ENCODE peak calls at places on chromosome 10, in four cellular contexts. S is gastrocnemius medialis, J is breast epithelium, W is fibroblast of lung. N is an unnamed sample. For H3K4me1, the result is how much of the 10 kb centered on the place peaks cover.

GRCh38 chr10:133260895-133261725 is 15.6 kb downstream of the ADAM8 start:
- DNase-seq in S (no peak), J (no peak), W (no peak), N (peak)

GRCh38 chr10:119640384-119640783 is 10.8 kb upstream of the BAG3 start:
- DNase-seq in S (no peak), J (no peak), W (no peak), N (no peak)

GRCh38 chr10:79463578-79464496 is 18.4 kb upstream of the ZCCHC24 start:
- DNase-seq in S (peak), J (no peak), W (no peak), N (peak)

GRCh38 chr10:110802090-110802489 is 69.6 kb upstream of the PDCD4 start:
- DNase-seq in S (no peak), W (peak), J (no peak), N (no peak)

GRCh38 chr10:133143200-133143533 is 16.9 kb upstream of the KNDC1 start:
- DNase-seq in S (no peak), J (no peak), W (no peak), N (no peak)

GRCh38 chr10:31602541-31603244 is 283.7 kb downstream of the ZEB1 start:
- DNase-seq in J (peak), S (peak), W (peak), N (peak)

GRCh38 chr10:48464871-48465736 is 139.8 kb downstream of the ARHGAP22 start:
- DNase-seq in J (peak), W (no peak), S (no peak), N (no peak)

GRCh38 chr10:36629476-36629875 is 495.9 kb upstream of the ANKRD30A start:
- DNase-seq in W (no peak), S (no peak), J (no peak), N (no peak)

GRCh38 chr10:48634198-48634983 is 29.5 kb upstream of the ARHGAP22 start:
- DNase-seq in W (peak), S (peak), J (no peak), N (peak)

GRCh38 chr10:93463723-93464511 is 18.2 kb downstream of the MYOF start:
- DNase-seq in W (peak), J (no peak), S (no peak), N (no peak)

GRCh38 chr10:110443239-110444008 is 54.3 kb upstream of the DUSP5 start:
- DNase-seq in S (no peak), W (no peak), J (no peak), N (no peak)

GRCh38 chr10:106189254-106189653 is 975.3 kb downstream of the SORCS1 start:
- DNase-seq in J (no peak), S (no peak), W (peak), N (no peak)

GRCh38 chr10:126391162-126391880 is 3.0 kb upstream of the ADAM12 start:
- DNase-seq in W (peak), J (no peak), S (no peak), N (no peak)

GRCh38 chr10:58300676-58301075 is 31.7 kb downstream of the CISD1 start:
- DNase-seq in S (no peak), W (no peak), J (no peak), N (no peak)

GRCh38 chr10:118300266-118300665 is 41.9 kb downstream of the FAM204A start:
- DNase-seq in J (no peak), S (no peak), W (no peak), N (no peak)

GRCh38 chr10:44384601-44385422 is at the start of gene CXCL12:
- DNase-seq in J (no peak), W (no peak), S (no peak), N (peak)

GRCh38 chr10:110165867-110166266 is 41.5 kb upstream of the MXI1 start:
- DNase-seq in J (no peak), S (no peak), W (no peak), N (no peak)

GRCh38 chr10:95661818-95662217 is 5.3 kb upstream of the ALDH18A1 start:
- DNase-seq in W (no peak), S (no peak), J (no peak), N (no peak)

GRCh38 chr10:16896993-16897392 is 79.8 kb upstream of the RSU1 start:
- DNase-seq in S (no peak), J (no peak), W (no peak), N (no peak)

GRCh38 chr10:31709028-31709427 is 219.6 kb downstream of the ARHGAP12 start:
- DNase-seq in J (no peak), S (peak), W (no peak), N (no peak)

GRCh38 chr10:77898323-77899079 is 28.1 kb downstream of the DLG5 start:
- DNase-seq in S (no peak), J (peak), W (no peak), N (no peak)

GRCh38 chr10:87058171-87058570 is 36.5 kb downstream of the GLUD1 start:
- DNase-seq in J (no peak), S (no peak), W (no peak), N (no peak)

GRCh38 chr10:35456175-35456574 is 119.9 kb downstream of the CCNY start:
- DNase-seq in J (no peak), W (no peak), S (no peak), N (no peak)

GRCh38 chr10:78137147-78137546 is 103.5 kb downstream of the RPS24 start:
- DNase-seq in S (no peak), W (no peak), J (no peak), N (no peak)

GRCh38 chr10:123890761-123891146 is 853 bp downstream of the CPXM2 start:
- DNase-seq in S (no peak), J (no peak), W (no peak), N (peak)

GRCh38 chr10:123888751-123889150 is 2.9 kb downstream of the CPXM2 start:
- DNase-seq in J (no peak), W (no peak), S (no peak), N (no peak)

GRCh38 chr10:123891147-123892011 is at the start of gene CPXM2:
- DNase-seq in J (no peak), W (no peak), S (no peak), N (peak)

GRCh38 chr10:123890246-123890645 is 1.4 kb downstream of the CPXM2 start:
- DNase-seq in J (no peak), S (no peak), W (no peak), N (peak)

DNA sequence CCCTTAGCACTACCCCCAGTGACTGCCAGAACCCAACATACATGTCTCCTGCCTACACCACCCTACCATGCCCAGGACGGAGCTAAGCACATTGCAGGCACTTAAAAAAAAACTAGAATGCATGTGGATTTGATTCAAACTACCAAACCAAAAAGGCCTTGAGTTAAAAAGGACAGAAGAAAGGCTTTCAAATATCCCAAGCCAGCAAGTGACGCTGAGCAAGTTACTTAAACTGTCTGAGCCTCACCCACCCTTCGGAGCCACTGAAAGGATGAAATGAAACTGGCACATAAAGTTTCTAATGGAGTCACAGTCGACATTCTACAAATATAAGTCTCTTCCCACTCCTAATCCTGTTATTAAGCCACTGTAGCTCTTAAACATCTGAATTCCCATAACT is 1.8 kb downstream of the CPXM2 start:
- DNase-seq in S (no peak), W (no peak), J (no peak), N (no peak)
- H3K4me1 ChIP-seq in S (under half), W (under half), J (under half), N (under half)

GRCh38 chr10:72762042-72762441 is 70.1 kb downstream of the MCU start:
- DNase-seq in J (no peak), S (no peak), W (no peak), N (no peak)

GRCh38 chr10:72761498-72761897 is 69.6 kb downstream of the MCU start:
- DNase-seq in J (no peak), S (no peak), W (no peak), N (no peak)

GRCh38 chr10:72763201-72763600 is 71.3 kb downstream of the MCU start:
- DNase-seq in W (no peak), J (no peak), S (no peak), N (no peak)

GRCh38 chr10:72765051-72765450 is 73.1 kb downstream of the MCU start:
- DNase-seq in W (no peak), S (no peak), J (no peak), N (no peak)

GRCh38 chr10:72764151-72764550 is 72.2 kb downstream of the MCU start:
- DNase-seq in J (no peak), W (peak), S (no peak), N (no peak)
- H3K27ac ChIP-seq in J (no peak), W (no peak), S (peak), N (no peak)

DNA sequence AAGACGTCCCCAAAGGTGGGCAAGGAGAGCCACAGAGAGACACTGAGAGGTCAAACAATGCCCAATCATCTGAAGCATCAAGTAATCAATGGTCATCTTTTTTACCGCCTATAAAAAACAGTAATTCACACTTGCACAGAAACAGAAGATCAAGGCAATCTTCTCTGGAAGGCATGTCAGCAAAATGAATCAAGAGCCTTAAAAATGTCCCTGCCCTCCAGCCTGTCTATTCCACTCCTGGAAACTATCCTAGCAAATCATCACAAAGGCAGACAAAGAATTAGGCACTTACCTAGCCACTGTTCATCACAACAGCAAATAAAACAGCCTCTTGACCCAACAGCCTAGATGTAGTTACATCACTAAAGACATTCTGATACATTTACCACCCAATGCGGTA is 48.9 kb downstream of the FAM53B start:
- DNase-seq in S (no peak), J (no peak), W (no peak), N (no peak)
- H3K4me1 ChIP-seq in S (half or more), J (under half), W (under half), N (under half)

GRCh38 chr10:359762-360161 is 224.5 kb downstream of the ZMYND11 start:
- DNase-seq in W (no peak), J (no peak), S (no peak), N (no peak)

GRCh38 chr10:357201-357950 is 222.1 kb downstream of the ZMYND11 start:
- DNase-seq in W (no peak), S (no peak), J (no peak), N (peak)

GRCh38 chr10:354901-355617 is 219.8 kb downstream of the ZMYND11 start:
- DNase-seq in W (no peak), J (no peak), S (no peak), N (peak)

GRCh38 chr10:359093-359492 is 223.8 kb downstream of the ZMYND11 start:
- DNase-seq in S (no peak), W (no peak), J (peak), N (no peak)

GRCh38 chr10:356452-356851 is 221.2 kb downstream of the ZMYND11 start:
- DNase-seq in S (no peak), J (no peak), W (no peak), N (no peak)
- H3K27ac ChIP-seq in S (no peak), J (no peak), W (no peak), N (no peak)

DNA sequence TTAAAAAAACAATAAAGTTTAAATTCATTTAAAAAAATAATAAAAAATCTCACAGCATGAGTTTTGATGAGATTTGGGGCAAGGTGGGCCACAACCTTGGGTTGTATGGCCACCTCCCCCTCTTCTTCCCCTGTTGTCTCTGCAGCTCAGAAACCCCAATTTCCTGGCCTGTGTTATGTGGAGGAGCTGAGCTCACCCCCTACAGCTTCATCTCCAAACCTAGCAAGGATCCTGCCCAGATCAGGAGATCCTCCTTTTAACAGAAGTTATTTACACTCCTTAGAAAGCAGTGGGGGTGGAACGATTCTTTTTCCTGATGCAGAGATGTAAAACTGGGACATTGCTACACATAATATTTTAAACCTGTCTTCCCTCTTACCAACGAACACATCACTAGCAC is 6.9 kb upstream of the SH2D4B start:
- DNase-seq in W (no peak), S (no peak), J (no peak), N (no peak)
- H3K4me1 ChIP-seq in W (under half), S (under half), J (under half), N (under half)

GRCh38 chr10:12592967-12593366 is 243.6 kb downstream of the CAMK1D start:
- DNase-seq in S (no peak), W (no peak), J (no peak), N (no peak)
- H3K27ac ChIP-seq in S (no peak), W (no peak), J (no peak), N (no peak)

GRCh38 chr10:5615263-5615820 is 51.1 kb downstream of the ASB13 start:
- DNase-seq in J (no peak), W (no peak), S (no peak), N (no peak)
- H3K4me1 ChIP-seq in J (under half), W (under half), S (under half), N (under half)

DNA sequence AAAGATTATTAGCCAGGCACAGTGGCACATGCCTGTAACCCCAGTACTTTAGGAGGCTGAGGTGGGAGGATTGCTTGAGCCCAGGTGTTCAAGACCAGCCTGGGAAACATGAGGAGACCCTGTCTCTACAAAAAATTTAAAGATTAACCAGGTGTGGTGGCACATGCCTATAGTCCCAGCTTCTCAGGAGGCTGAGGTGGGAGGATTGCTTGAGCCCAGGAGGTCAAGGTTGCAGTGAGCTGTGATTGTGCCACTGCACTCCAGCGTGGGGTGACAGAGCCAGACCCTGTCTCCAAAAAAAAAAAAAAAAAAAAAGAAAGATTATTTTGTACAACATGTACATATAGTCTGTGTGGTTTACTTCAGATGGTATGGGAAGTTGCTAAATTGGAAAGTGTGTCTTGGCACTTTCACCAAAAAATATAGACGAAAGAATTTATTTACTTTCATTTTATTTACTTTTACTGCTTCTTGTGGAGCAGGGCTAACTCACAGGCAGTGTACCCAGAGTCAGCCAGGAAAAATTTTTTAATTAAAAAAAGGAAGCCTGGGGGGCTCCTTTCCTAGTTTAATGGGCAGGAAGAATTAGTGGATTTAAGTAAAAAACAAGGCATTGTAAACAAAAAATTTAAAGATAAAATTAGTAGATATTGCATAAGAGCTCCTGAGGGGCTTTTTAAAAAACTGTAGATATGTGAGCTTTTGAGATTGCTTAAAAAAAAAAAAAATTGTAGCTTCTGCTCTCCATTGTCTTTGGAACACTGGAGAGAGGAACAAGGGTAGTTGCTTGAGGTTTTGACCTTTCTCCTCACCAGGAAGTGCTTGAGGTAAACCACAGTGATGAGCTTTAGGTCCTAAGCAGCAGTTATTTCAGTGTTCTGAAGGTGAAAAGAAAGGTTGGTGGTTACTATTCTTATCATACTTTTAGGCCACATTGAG is 44.6 kb upstream of the VDAC2 start:
- DNase-seq in W (no peak), S (no peak), J (no peak), N (no peak)
- H3K27ac ChIP-seq in W (no peak), S (peak), J (peak), N (no peak)

GRCh38 chr10:69348824-69349541 is 67.7 kb downstream of the TACR2 start:
- DNase-seq in S (peak), W (peak), J (no peak), N (peak)
- H3K4me1 ChIP-seq in S (under half), W (under half), J (under half), N (half or more)